ENCODE peak calls at places on chromosomes 12 and 14, in ten cellular contexts. H is NCI-H1105, X is amygdala, M is T-cell, E is EH, U is lower lobe of right lung, W is fibroblast of the conjunctiva, P is non-pigmented ciliary epithelial cell, N is OCI-LY7, B is NCI-H2081. V is an unnamed sample.

GRCh38 chr14:67674139-67674479 is 323 bp downstream of the VTI1B start:
- DNase-seq in E (peak; percentile 74), U (peak; percentile 85), P (no peak), X (peak; percentile 72), M (peak; percentile 54), B (peak; percentile 59), N (peak; percentile 56), W (no peak), H (peak; percentile 81), V (peak; percentile 91)

GRCh38 chr14:61761557-61761956 is 663 bp upstream of the SNAPC1 start:
- DNase-seq in N (no peak), H (no peak), X (no peak), B (no peak), P (no peak), U (no peak), W (no peak), M (no peak), E (no peak), V (no peak)

GRCh38 chr12:56382611-56383010 is 20.0 kb upstream of the APOF start:
- DNase-seq in W (no peak), M (no peak), X (no peak), E (no peak), P (no peak), U (no peak), B (no peak), N (no peak), H (no peak), V (no peak)

GRCh38 chr12:48447755-48448154 is 24.6 kb upstream of the ANP32D start:
- DNase-seq in E (no peak), U (no peak), W (no peak), P (no peak), X (no peak), H (no peak), B (no peak), M (no peak), N (no peak), V (no peak)

GRCh38 chr12:47602949-47603558 is 102.8 kb downstream of the RPAP3 start:
- DNase-seq in H (no peak), P (no peak), N (no peak), B (no peak), U (no peak), E (no peak), W (no peak), X (no peak), M (no peak), V (no peak)

GRCh38 chr14:56189306-56189705 is 71.1 kb downstream of the PELI2 start:
- DNase-seq in H (no peak), U (no peak), X (no peak), E (peak; percentile 72), P (peak; percentile 62), B (no peak), W (no peak), M (no peak), N (no peak), V (no peak)

GRCh38 chr12:54463034-54463433 is 10.4 kb downstream of the GTSF1 start:
- DNase-seq in N (no peak), H (no peak), B (no peak), X (no peak), W (peak; percentile 79), M (no peak), U (no peak), E (peak; percentile 68), P (peak; percentile 14), V (no peak)

GRCh38 chr12:132503611-132504204 is 13.8 kb downstream of the FBRSL1 start:
- DNase-seq in U (no peak), W (no peak), P (no peak), M (no peak), H (no peak), N (no peak), B (no peak), E (peak; percentile 40), X (no peak), V (no peak)

GRCh38 chr12:96743606-96744005 is 163.5 kb upstream of the NEDD1 start:
- DNase-seq in E (peak; percentile 39), M (no peak), H (no peak), B (no peak), W (no peak), N (no peak), P (peak; percentile 6), U (no peak), X (no peak), V (no peak)

GRCh38 chr12:13222076-13222475 is 25.6 kb downstream of the EMP1 start:
- DNase-seq in B (no peak), H (no peak), X (no peak), N (no peak), U (no peak), M (no peak), W (no peak), P (no peak), E (no peak), V (no peak)

GRCh38 chr12:86230516-86231146 is 25.6 kb downstream of the MGAT4C start:
- DNase-seq in H (no peak), M (no peak), E (no peak), P (no peak), X (no peak), U (no peak), B (no peak), N (no peak), W (no peak), V (no peak)

GRCh38 chr12:102095677-102096263 is 24.1 kb downstream of the NUP37 start:
- DNase-seq in M (no peak), X (no peak), U (no peak), H (no peak), W (peak; percentile 26), P (no peak), N (peak; percentile 42), E (peak; percentile 50), B (peak; percentile 11), V (no peak)

GRCh38 chr14:23009939-23010718 is at the start of gene C14orf93:
- DNase-seq in U (peak; percentile 91), P (no peak), X (peak; percentile 53), W (peak; percentile 24), M (peak; percentile 77), B (peak; percentile 61), H (peak; percentile 65), N (peak; percentile 86), E (peak; percentile 70), V (peak; percentile 96)

GRCh38 chr12:45914090-45914489 is 76.3 kb downstream of the SCAF11 start:
- DNase-seq in P (peak; percentile 63), W (peak; percentile 24), X (no peak), B (no peak), U (no peak), H (no peak), E (peak; percentile 89), N (no peak), M (no peak), V (peak; percentile 4)

GRCh38 chr12:46383654-46384450 is 11.3 kb upstream of the SLC38A2 start:
- DNase-seq in H (peak; percentile 47), E (peak; percentile 95), P (peak; percentile 87), N (peak; percentile 37), W (peak; percentile 96), M (peak; percentile 77), U (peak; percentile 94), X (peak; percentile 84), B (peak; percentile 28), V (no peak)

GRCh38 chr14:44505588-44505987 is 1.5 kb downstream of the FSCB start:
- DNase-seq in B (no peak), P (no peak), M (no peak), H (no peak), U (no peak), N (no peak), X (no peak), E (no peak), W (no peak), V (peak; percentile 16)

GRCh38 chr12:29714966-29715365 is 68.8 kb downstream of the TMTC1 start:
- DNase-seq in M (no peak), E (no peak), H (no peak), B (no peak), N (no peak), P (no peak), U (no peak), W (no peak), X (no peak), V (no peak)

GRCh38 chr12:51323317-51323960 is 535 bp downstream of the BIN2 start:
- DNase-seq in P (no peak), E (no peak), X (no peak), N (peak; percentile 38), B (no peak), M (peak; percentile 63), W (no peak), U (no peak), H (no peak), V (peak; percentile 47)

GRCh38 chr12:116123511-116124258 is 153.8 kb downstream of the MED13L start:
- DNase-seq in N (peak; percentile 19), M (no peak), E (peak; percentile 74), P (no peak), W (peak; percentile 43), B (peak; percentile 44), U (peak; percentile 48), X (peak; percentile 37), H (peak; percentile 64), V (no peak)